ENCODE peak calls at places on chromosomes 4 and X, in seven cellular contexts. One of them, this sample, is unnamed.

GRCh38 chr4:15004701-15005301 is 2.5 kb downstream of the CPEB2 start:
- DNase-seq in transverse colon: peak; percentile 91
- DNase-seq in fibroblast of lung: peak; percentile 75
- DNase-seq in neuronal stem cell: peak; percentile 32
- DNase-seq in A673: peak; percentile 63
- DNase-seq in right lobe of liver: peak; percentile 94
- DNase-seq in aorta: peak; percentile 90
- DNase-seq in this sample: peak; percentile 96

GRCh38 chrX:150696264-150696789 is 3.1 kb downstream of the MTMR1 start:
- DNase-seq in aorta: no peak
- DNase-seq in A673: no peak
- DNase-seq in fibroblast of lung: no peak
- DNase-seq in right lobe of liver: no peak
- DNase-seq in transverse colon: no peak
- DNase-seq in neuronal stem cell: no peak
- DNase-seq in this sample: no peak

GRCh38 chr4:186881521-186882220 is 158.0 kb upstream of the FAT1 start:
- DNase-seq in fibroblast of lung: peak; percentile 93
- DNase-seq in transverse colon: no peak
- DNase-seq in right lobe of liver: no peak
- DNase-seq in A673: no peak
- DNase-seq in aorta: no peak
- DNase-seq in neuronal stem cell: no peak
- DNase-seq in this sample: no peak

GRCh38 chr4:5037553-5038551 is 13.4 kb upstream of the STK32B start:
- DNase-seq in fibroblast of lung: peak; percentile 94
- DNase-seq in aorta: no peak
- DNase-seq in transverse colon: peak; percentile 24
- DNase-seq in right lobe of liver: no peak
- DNase-seq in neuronal stem cell: no peak
- DNase-seq in A673: peak; percentile 69
- DNase-seq in this sample: no peak

GRCh38 chrX:13511557-13512330 is 57.7 kb upstream of the EGFL6 start:
- DNase-seq in A673: no peak
- DNase-seq in transverse colon: no peak
- DNase-seq in fibroblast of lung: peak; percentile 14
- DNase-seq in neuronal stem cell: no peak
- DNase-seq in aorta: no peak
- DNase-seq in right lobe of liver: no peak
- DNase-seq in this sample: no peak

GRCh38 chrX:136783159-136783558 is 2.4 kb upstream of the ARHGEF6 start:
- DNase-seq in right lobe of liver: no peak
- DNase-seq in transverse colon: no peak
- DNase-seq in fibroblast of lung: no peak
- DNase-seq in A673: no peak
- DNase-seq in aorta: no peak
- DNase-seq in neuronal stem cell: no peak
- DNase-seq in this sample: no peak

GRCh38 chr4:32858971-32859370 is 2138.8 kb downstream of the PCDH7 start:
- DNase-seq in right lobe of liver: no peak
- DNase-seq in transverse colon: no peak
- DNase-seq in A673: peak; percentile 7
- DNase-seq in aorta: no peak
- DNase-seq in fibroblast of lung: peak; percentile 87
- DNase-seq in neuronal stem cell: no peak
- DNase-seq in this sample: no peak

GRCh38 chr4:34733185-34733916 is 1511.0 kb downstream of the ARAP2 start:
- DNase-seq in right lobe of liver: no peak
- DNase-seq in transverse colon: no peak
- DNase-seq in fibroblast of lung: no peak
- DNase-seq in aorta: no peak
- DNase-seq in A673: no peak
- DNase-seq in neuronal stem cell: no peak
- DNase-seq in this sample: no peak

GRCh38 chr4:155759372-155760252 is 791 bp downstream of the GUCY1B1 start:
- DNase-seq in right lobe of liver: peak; percentile 61
- DNase-seq in aorta: peak; percentile 73
- DNase-seq in transverse colon: peak; percentile 23
- DNase-seq in neuronal stem cell: peak; percentile 47
- DNase-seq in fibroblast of lung: peak; percentile 23
- DNase-seq in A673: peak; percentile 11
- DNase-seq in this sample: peak; percentile 89

GRCh38 chr4:34182346-34182745 is 2062.0 kb downstream of the ARAP2 start:
- DNase-seq in neuronal stem cell: no peak
- DNase-seq in aorta: no peak
- DNase-seq in A673: no peak
- DNase-seq in right lobe of liver: no peak
- DNase-seq in transverse colon: no peak
- DNase-seq in fibroblast of lung: peak; percentile 48
- DNase-seq in this sample: no peak

GRCh38 chr4:114178392-114178791 is 198.9 kb upstream of the ARSJ start:
- DNase-seq in transverse colon: no peak
- DNase-seq in A673: no peak
- DNase-seq in neuronal stem cell: no peak
- DNase-seq in right lobe of liver: no peak
- DNase-seq in aorta: no peak
- DNase-seq in fibroblast of lung: peak; percentile 39
- DNase-seq in this sample: no peak

GRCh38 chrX:39752820-39753219 is 344.9 kb downstream of the BCOR start:
- DNase-seq in transverse colon: no peak
- DNase-seq in neuronal stem cell: no peak
- DNase-seq in aorta: no peak
- DNase-seq in fibroblast of lung: no peak
- DNase-seq in right lobe of liver: peak; percentile 68
- DNase-seq in A673: peak; percentile 63
- DNase-seq in this sample: no peak

GRCh38 chr4:8582436-8582835 is 2.2 kb downstream of the GPR78 start:
- DNase-seq in fibroblast of lung: no peak
- DNase-seq in neuronal stem cell: no peak
- DNase-seq in right lobe of liver: no peak
- DNase-seq in A673: no peak
- DNase-seq in aorta: no peak
- DNase-seq in transverse colon: no peak
- DNase-seq in this sample: peak; percentile 40
- H3K27me3 ChIP-seq in fibroblast of lung: peaks cover 12% of the 10 kb centered on the region
- H3K27me3 ChIP-seq in neuronal stem cell: peaks cover 15% of the 10 kb centered on the region
- H3K27me3 ChIP-seq in right lobe of liver: peaks cover 12% of the 10 kb centered on the region
- H3K27me3 ChIP-seq in A673: peaks cover 53% of the 10 kb centered on the region
- H3K27me3 ChIP-seq in aorta: no peaks in the 10 kb centered on the region
- H3K27me3 ChIP-seq in transverse colon: peaks cover 38% of the 10 kb centered on the region
- H3K27me3 ChIP-seq in this sample: peaks cover 29% of the 10 kb centered on the region

DNA sequence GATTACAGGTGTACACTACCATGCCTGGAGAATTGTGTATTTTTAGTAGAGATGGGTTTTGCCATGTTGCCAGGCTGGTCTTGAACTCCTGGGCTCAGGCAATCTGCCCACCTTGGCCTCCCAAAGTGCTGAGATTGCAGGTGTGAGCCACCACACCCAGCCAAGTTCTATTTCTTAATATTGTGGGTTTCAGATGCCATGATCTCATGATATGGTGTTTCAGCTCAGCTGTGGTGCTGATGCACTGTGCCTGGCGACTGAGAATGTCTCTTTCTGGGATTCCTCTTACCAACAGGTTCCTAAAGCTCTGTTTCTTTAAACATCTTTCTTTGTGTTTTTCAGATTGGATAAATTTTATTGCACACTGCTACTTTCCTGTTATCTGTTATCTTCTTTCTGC is 17.3 kb upstream of the NDUFC1 start:
- DNase-seq in neuronal stem cell: no peak
- DNase-seq in fibroblast of lung: no peak
- DNase-seq in aorta: no peak
- DNase-seq in transverse colon: no peak
- DNase-seq in A673: no peak
- DNase-seq in right lobe of liver: no peak
- DNase-seq in this sample: no peak
- H3K9me3 ChIP-seq in neuronal stem cell: peaks cover 27% of the 10 kb centered on the region
- H3K9me3 ChIP-seq in fibroblast of lung: no peaks in the 10 kb centered on the region
- H3K9me3 ChIP-seq in aorta: no peaks in the 10 kb centered on the region
- H3K9me3 ChIP-seq in transverse colon: no peaks in the 10 kb centered on the region
- H3K9me3 ChIP-seq in A673: peaks cover 7% of the 10 kb centered on the region
- H3K9me3 ChIP-seq in right lobe of liver: no peaks in the 10 kb centered on the region
- H3K9me3 ChIP-seq in this sample: no peaks in the 10 kb centered on the region

GRCh38 chr4:87365348-87365747 is 25.6 kb downstream of the HSD17B11 start:
- DNase-seq in fibroblast of lung: no peak
- DNase-seq in right lobe of liver: no peak
- DNase-seq in aorta: no peak
- DNase-seq in transverse colon: no peak
- DNase-seq in neuronal stem cell: no peak
- DNase-seq in A673: no peak
- DNase-seq in this sample: no peak

GRCh38 chr4:87375719-87376291 is 15.2 kb downstream of the HSD17B11 start:
- DNase-seq in A673: peak; percentile 35
- DNase-seq in transverse colon: no peak
- DNase-seq in aorta: no peak
- DNase-seq in right lobe of liver: no peak
- DNase-seq in fibroblast of lung: peak; percentile 71
- DNase-seq in neuronal stem cell: no peak
- DNase-seq in this sample: peak; percentile 76

GRCh38 chr4:87366763-87367162 is 24.2 kb downstream of the HSD17B11 start:
- DNase-seq in A673: no peak
- DNase-seq in neuronal stem cell: no peak
- DNase-seq in transverse colon: no peak
- DNase-seq in fibroblast of lung: no peak
- DNase-seq in aorta: no peak
- DNase-seq in right lobe of liver: no peak
- DNase-seq in this sample: no peak

GRCh38 chr4:87370071-87370470 is 20.9 kb downstream of the HSD17B11 start:
- DNase-seq in fibroblast of lung: no peak
- DNase-seq in A673: no peak
- DNase-seq in aorta: no peak
- DNase-seq in neuronal stem cell: no peak
- DNase-seq in right lobe of liver: no peak
- DNase-seq in transverse colon: no peak
- DNase-seq in this sample: no peak
- H3K27ac ChIP-seq in fibroblast of lung: no peak overlapping the region
- H3K27ac ChIP-seq in A673: no peak overlapping the region
- H3K27ac ChIP-seq in aorta: no peak overlapping the region
- H3K27ac ChIP-seq in neuronal stem cell: no peak overlapping the region
- H3K27ac ChIP-seq in right lobe of liver: no peak overlapping the region
- H3K27ac ChIP-seq in transverse colon: no peak overlapping the region
- H3K27ac ChIP-seq in this sample: no peak overlapping the region

GRCh38 chrX:133884430-133885394 is 100.7 kb downstream of the GPC3 start:
- DNase-seq in aorta: no peak
- DNase-seq in transverse colon: no peak
- DNase-seq in neuronal stem cell: no peak
- DNase-seq in A673: no peak
- DNase-seq in fibroblast of lung: no peak
- DNase-seq in right lobe of liver: no peak
- DNase-seq in this sample: no peak

GRCh38 chrX:133881893-133882292 is 103.5 kb downstream of the GPC3 start:
- DNase-seq in neuronal stem cell: peak; percentile 12
- DNase-seq in A673: no peak
- DNase-seq in aorta: no peak
- DNase-seq in transverse colon: no peak
- DNase-seq in right lobe of liver: no peak
- DNase-seq in fibroblast of lung: no peak
- DNase-seq in this sample: no peak

GRCh38 chrX:133880032-133880443 is 105.4 kb downstream of the GPC3 start:
- DNase-seq in neuronal stem cell: no peak
- DNase-seq in aorta: no peak
- DNase-seq in fibroblast of lung: no peak
- DNase-seq in right lobe of liver: no peak
- DNase-seq in transverse colon: no peak
- DNase-seq in A673: no peak
- DNase-seq in this sample: no peak

GRCh38 chrX:133881011-133881410 is 104.4 kb downstream of the GPC3 start:
- DNase-seq in fibroblast of lung: no peak
- DNase-seq in transverse colon: no peak
- DNase-seq in right lobe of liver: no peak
- DNase-seq in neuronal stem cell: no peak
- DNase-seq in aorta: no peak
- DNase-seq in A673: no peak
- DNase-seq in this sample: no peak
- H3K27me3 ChIP-seq in fibroblast of lung: no peaks in the 10 kb centered on the region
- H3K27me3 ChIP-seq in transverse colon: no peaks in the 10 kb centered on the region
- H3K27me3 ChIP-seq in right lobe of liver: peaks cover 38% of the 10 kb centered on the region
- H3K27me3 ChIP-seq in neuronal stem cell: no peaks in the 10 kb centered on the region
- H3K27me3 ChIP-seq in aorta: no peaks in the 10 kb centered on the region
- H3K27me3 ChIP-seq in A673: peaks cover 11% of the 10 kb centered on the region
- H3K27me3 ChIP-seq in this sample: no peaks in the 10 kb centered on the region

DNA sequence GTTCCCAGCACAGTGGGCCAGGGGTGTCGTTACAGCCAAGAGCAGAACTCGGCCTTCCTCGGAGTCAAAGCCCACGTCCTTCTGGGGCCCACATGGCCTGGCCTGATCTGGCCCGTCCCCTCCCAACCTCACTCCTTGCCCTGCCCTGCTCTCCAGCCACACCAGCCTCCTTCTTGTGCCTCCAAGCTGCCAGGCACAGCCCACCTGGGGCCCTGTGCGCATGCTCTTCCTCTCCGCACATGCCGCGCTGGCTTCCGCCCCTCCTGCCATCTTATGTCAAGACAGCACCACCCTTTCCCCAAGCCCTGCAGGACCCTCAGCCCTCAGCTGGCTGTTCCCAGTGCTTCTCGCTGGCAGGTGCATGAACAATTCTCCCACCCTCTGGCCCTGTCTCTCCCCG is 6.8 kb downstream of the HAUS7 start:
- DNase-seq in transverse colon: no peak
- DNase-seq in neuronal stem cell: no peak
- DNase-seq in A673: no peak
- DNase-seq in right lobe of liver: no peak
- DNase-seq in aorta: no peak
- DNase-seq in fibroblast of lung: no peak
- DNase-seq in this sample: no peak
- H3K9me3 ChIP-seq in transverse colon: no peaks in the 10 kb centered on the region
- H3K9me3 ChIP-seq in neuronal stem cell: no peaks in the 10 kb centered on the region
- H3K9me3 ChIP-seq in A673: no peaks in the 10 kb centered on the region
- H3K9me3 ChIP-seq in right lobe of liver: no peaks in the 10 kb centered on the region
- H3K9me3 ChIP-seq in aorta: no peaks in the 10 kb centered on the region
- H3K9me3 ChIP-seq in fibroblast of lung: no peaks in the 10 kb centered on the region
- H3K9me3 ChIP-seq in this sample: no peaks in the 10 kb centered on the region

GRCh38 chr4:176789955-176790354 is 2.8 kb downstream of the VEGFC start:
- DNase-seq in neuronal stem cell: no peak
- DNase-seq in fibroblast of lung: peak; percentile 71
- DNase-seq in aorta: no peak
- DNase-seq in right lobe of liver: no peak
- DNase-seq in A673: peak; percentile 72
- DNase-seq in transverse colon: no peak
- DNase-seq in this sample: no peak
- H3K27ac ChIP-seq in neuronal stem cell: no peak overlapping the region
- H3K27ac ChIP-seq in fibroblast of lung: peak overlapping the region; percentile 96
- H3K27ac ChIP-seq in aorta: no peak overlapping the region
- H3K27ac ChIP-seq in right lobe of liver: no peak overlapping the region
- H3K27ac ChIP-seq in A673: no peak overlapping the region
- H3K27ac ChIP-seq in transverse colon: no peak overlapping the region
- H3K27ac ChIP-seq in this sample: no peak overlapping the region

GRCh38 chrX:155148724-155149537 is 67.3 kb upstream of the VBP1 start:
- DNase-seq in aorta: no peak
- DNase-seq in right lobe of liver: peak; percentile 40
- DNase-seq in transverse colon: peak; percentile 15
- DNase-seq in neuronal stem cell: peak; percentile 0
- DNase-seq in fibroblast of lung: no peak
- DNase-seq in A673: peak; percentile 31
- DNase-seq in this sample: no peak
- H3K27me3 ChIP-seq in aorta: no peaks in the 10 kb centered on the region
- H3K27me3 ChIP-seq in right lobe of liver: no peaks in the 10 kb centered on the region
- H3K27me3 ChIP-seq in transverse colon: no peaks in the 10 kb centered on the region
- H3K27me3 ChIP-seq in neuronal stem cell: no peaks in the 10 kb centered on the region
- H3K27me3 ChIP-seq in fibroblast of lung: no peaks in the 10 kb centered on the region
- H3K27me3 ChIP-seq in A673: no peaks in the 10 kb centered on the region
- H3K27me3 ChIP-seq in this sample: no peaks in the 10 kb centered on the region

This sample was measured in sigmoid colon.